ENCODE peak calls at places on chromosome X, in six cellular contexts. C is ovary, L is adipocyte, S is fibroblast of lung, Z is neural progenitor cell, K is suprapubic skin. X is an unnamed sample.

GRCh38 chrX:15989716-15990115 is 133.6 kb upstream of the GRPR start:
- DNase-seq in C (no peak), L (peak; percentile 19), S (no peak), Z (no peak), K (no peak), X (no peak)

GRCh38 chrX:98405376-98405775 is 1521.7 kb downstream of the RPA4 start:
- DNase-seq in C (no peak), L (no peak), S (peak; percentile 27), Z (no peak), K (no peak), X (no peak)

GRCh38 chrX:19017271-19017670 is 33.4 kb upstream of the PHKA2 start:
- DNase-seq in C (no peak), L (peak; percentile 22), S (peak; percentile 7), Z (peak; percentile 66), K (no peak), X (no peak)

GRCh38 chrX:44036336-44036735 is 63.1 kb upstream of the NDP start:
- DNase-seq in C (no peak), L (peak; percentile 53), S (peak; percentile 93), Z (no peak), K (no peak), X (no peak)

GRCh38 chrX:87663421-87663820 is 145.8 kb downstream of the KLHL4 start:
- DNase-seq in C (no peak), L (no peak), S (no peak), Z (no peak), K (no peak), X (no peak)

GRCh38 chrX:102995316-102995715 is 58.2 kb downstream of the RAB40AL start:
- DNase-seq in C (no peak), L (peak; percentile 32), S (peak; percentile 14), Z (no peak), K (no peak), X (no peak)

GRCh38 chrX:135421932-135422809 is at the start of gene SMIM10L2A:
- DNase-seq in C (no peak), L (no peak), S (no peak), Z (no peak), K (no peak), X (no peak)

GRCh38 chrX:137194164-137194563 is 160.4 kb upstream of the GPR101 start:
- DNase-seq in C (no peak), L (peak; percentile 23), S (no peak), Z (peak; percentile 56), K (no peak), X (peak; percentile 4)

GRCh38 chrX:126485371-126485770 is 67.2 kb downstream of the DCAF12L1 start:
- DNase-seq in C (no peak), L (no peak), S (no peak), Z (no peak), K (no peak), X (no peak)

GRCh38 chrX:6813836-6814370 is 279.0 kb upstream of the VCX3A start:
- DNase-seq in C (no peak), L (no peak), S (no peak), Z (peak; percentile 52), K (no peak), X (no peak)

GRCh38 chrX:129732857-129733256 is 5.9 kb upstream of the XPNPEP2 start:
- DNase-seq in C (no peak), L (no peak), S (no peak), Z (no peak), K (no peak), X (no peak)
- H3K4me1 ChIP-seq in C (no peaks in the 10 kb centered on the region), L (peaks cover 6% of the 10 kb centered on the region), S (peaks cover 2% of the 10 kb centered on the region), Z (no peaks in the 10 kb centered on the region), K (peaks cover 1% of the 10 kb centered on the region), X (no peaks in the 10 kb centered on the region)

GRCh38 chrX:131763674-131764073 is 219.8 kb downstream of the OR13H1 start:
- DNase-seq in C (peak; percentile 81), L (peak; percentile 61), S (peak; percentile 65), Z (no peak), K (peak; percentile 80), X (no peak)

GRCh38 chrX:131762802-131763234 is 218.9 kb downstream of the OR13H1 start:
- DNase-seq in C (peak; percentile 62), L (peak; percentile 79), S (peak; percentile 54), Z (no peak), K (no peak), X (no peak)

GRCh38 chrX:131764224-131764623 is 220.3 kb downstream of the OR13H1 start:
- DNase-seq in C (no peak), L (no peak), S (no peak), Z (no peak), K (no peak), X (no peak)
- H3K4me3 ChIP-seq in C (peak overlapping the region; percentile 4), L (peak overlapping the region; percentile 71), S (no peak overlapping the region), Z (no peak overlapping the region), K (no peak overlapping the region), X (no peak overlapping the region)

DNA sequence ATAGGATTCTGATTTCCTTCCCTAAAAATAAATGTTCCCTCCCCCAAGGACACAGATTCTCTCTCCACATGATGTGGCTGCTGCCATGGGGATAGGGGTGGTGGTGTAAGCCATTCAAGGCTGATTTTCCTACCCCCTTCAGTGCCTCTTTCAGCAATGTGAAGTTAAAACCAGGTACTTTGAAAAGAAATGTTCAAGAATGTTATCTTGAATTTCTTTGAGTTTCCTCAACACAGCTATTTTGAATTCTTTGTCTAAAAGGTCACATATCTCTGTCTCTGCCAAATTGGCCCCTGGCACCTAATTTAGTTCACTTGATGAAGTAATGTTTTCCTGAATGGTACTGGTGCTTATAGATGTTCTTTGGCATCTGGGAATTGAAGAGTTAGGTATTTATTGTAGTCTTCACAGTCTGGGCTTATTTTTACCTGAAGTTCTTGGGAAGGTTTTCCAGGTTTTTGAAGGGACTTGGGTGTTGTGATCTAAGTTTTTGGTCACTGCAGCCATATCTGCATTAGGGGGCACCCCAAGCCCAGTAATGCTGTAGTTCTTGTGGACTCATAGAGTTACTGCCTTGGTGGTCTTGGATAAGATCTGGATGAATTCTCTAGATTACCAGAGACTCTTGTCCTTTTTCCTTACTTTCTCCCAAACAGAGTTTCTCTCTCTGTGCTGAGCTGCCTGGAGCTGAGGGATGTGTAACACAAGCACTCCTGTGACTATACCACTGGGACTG is 7.6 kb upstream of the DIPK2B start:
- DNase-seq in C (no peak), L (no peak), S (peak; percentile 6), Z (no peak), K (no peak), X (no peak)
- H3K9me3 ChIP-seq in C (no peaks in the 10 kb centered on the region), L (peaks cover 40% of the 10 kb centered on the region), S (no peaks in the 10 kb centered on the region), Z (peaks cover 25% of the 10 kb centered on the region), K (no peaks in the 10 kb centered on the region), X (peaks cover 12% of the 10 kb centered on the region)

DNA sequence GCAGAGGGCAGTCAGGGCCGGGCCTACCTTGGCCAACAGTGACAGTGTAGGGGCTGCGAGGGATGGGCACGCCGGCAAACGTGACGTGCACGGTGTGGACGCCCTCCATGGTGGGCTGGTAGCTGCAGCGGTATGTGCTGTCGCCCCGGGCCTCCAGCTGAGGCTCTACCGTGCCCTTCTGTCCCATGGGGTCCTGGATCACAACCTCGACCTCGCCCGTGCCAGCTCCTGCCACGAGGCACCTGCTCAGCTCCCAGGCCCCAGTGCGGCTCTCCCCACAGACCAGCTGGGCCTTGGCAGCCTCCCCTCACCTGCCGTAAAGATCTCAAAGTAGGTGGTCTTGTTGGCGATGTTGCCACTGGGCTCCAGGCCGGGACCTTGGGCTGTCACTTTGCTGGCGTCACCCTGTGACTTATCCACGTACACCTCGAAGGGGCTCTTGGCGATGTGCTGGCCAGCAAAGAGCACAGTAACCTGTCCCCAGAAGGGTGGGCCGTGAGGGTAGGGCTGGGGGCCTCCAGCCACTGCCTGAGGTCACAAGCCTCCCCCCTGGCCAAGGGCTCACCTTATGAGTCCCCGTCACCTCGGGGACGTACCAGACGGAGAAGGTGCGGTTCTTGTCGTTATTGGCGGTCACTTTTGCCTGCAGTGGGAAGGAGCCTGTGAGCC is 8.3 kb downstream of the FLNA start:
- DNase-seq in C (no peak), L (no peak), S (no peak), Z (no peak), K (no peak), X (no peak)
- H3K4me1 ChIP-seq in C (peaks cover 8% of the 10 kb centered on the region), L (peaks cover 10% of the 10 kb centered on the region), S (peaks cover 6% of the 10 kb centered on the region), Z (no peaks in the 10 kb centered on the region), K (peaks cover 28% of the 10 kb centered on the region), X (peaks cover 33% of the 10 kb centered on the region)